ENCODE peak calls at places on chromosomes 13 and 19, in four cellular contexts. Q is D341Med, B is endothelial cell, N is AG04450. C is an unnamed sample.

GRCh38 chr19:4694211-4694987 is 24.3 kb upstream of the MYDGF start:
- DNase-seq in N (peak), Q (peak), B (no peak), C (no peak)

GRCh38 chr19:55087542-55087935 is 11.9 kb downstream of the EPS8L1 start:
- DNase-seq in Q (no peak), N (no peak), B (no peak), C (peak)

GRCh38 chr19:48513289-48514122 is 1.9 kb upstream of the LMTK3 start:
- DNase-seq in N (no peak), B (peak), Q (peak), C (peak)

GRCh38 chr19:13429563-13429962 is 76.7 kb downstream of the CACNA1A start:
- DNase-seq in Q (no peak), N (no peak), B (peak), C (no peak)

GRCh38 chr13:45781553-45782326 is 69.8 kb downstream of the SIAH3 start:
- DNase-seq in N (no peak), Q (peak), B (no peak), C (no peak)

GRCh38 chr13:98445340-98446233 is 131.3 kb downstream of the STK24 start:
- DNase-seq in Q (peak), N (no peak), B (peak), C (peak)

GRCh38 chr19:56159009-56159501 is 16.8 kb upstream of the GALP start:
- DNase-seq in Q (no peak), B (no peak), N (no peak), C (no peak)

GRCh38 chr13:50969691-50970090 is 60.1 kb downstream of the RNASEH2B start:
- DNase-seq in B (no peak), N (no peak), Q (peak), C (peak)

GRCh38 chr19:8569066-8569761 is 8.0 kb downstream of the MYO1F start:
- DNase-seq in B (no peak), Q (no peak), N (peak), C (no peak)

GRCh38 chr19:19627716-19628498 is at the start of gene LPAR2:
- DNase-seq in Q (peak), N (no peak), B (peak), C (peak)

GRCh38 chr13:49908637-49909036 is 27.5 kb downstream of the SPRYD7 start:
- DNase-seq in N (no peak), Q (no peak), B (peak), C (peak)

GRCh38 chr19:44892932-44893331 is 1.9 kb downstream of the TOMM40 start:
- DNase-seq in B (no peak), Q (no peak), N (no peak), C (no peak)

GRCh38 chr13:27012482-27013197 is 159.0 kb downstream of the USP12 start:
- DNase-seq in Q (no peak), B (no peak), N (peak), C (no peak)

GRCh38 chr13:41520699-41521630 is 63.6 kb downstream of the RGCC start:
- DNase-seq in B (no peak), N (no peak), Q (no peak), C (no peak)

GRCh38 chr19:10288662-10289166 is 1.0 kb upstream of the ICAM5 start:
- DNase-seq in Q (peak), B (no peak), N (no peak), C (peak)

GRCh38 chr19:7672522-7672921 is 3.7 kb downstream of the RETN start:
- DNase-seq in Q (no peak), N (no peak), B (no peak), C (no peak)

GRCh38 chr13:89287381-89287780 is 1616.2 kb downstream of the SLITRK5 start:
- DNase-seq in Q (no peak), B (no peak), N (no peak), C (no peak)

GRCh38 chr13:41054919-41055619 is 6.2 kb upstream of the WBP4 start:
- DNase-seq in N (no peak), B (no peak), Q (no peak), C (peak)

C was measured in GM23338.